ENCODE peak calls at places on chromosomes 5 and 9, in eight cellular contexts. M is foreskin fibroblast, I is brain microvascular endothelial cell, H is lower leg skin, L is tibial nerve, F is NB4, Y is dorsolateral prefrontal cortex, T is adipocyte. N is an unnamed sample.

GRCh38 chr5:181043285-181044092 is 3.4 kb downstream of the BTNL9 start:
- DNase-seq in M (no peak), I (no peak), H (peak), L (no peak), F (no peak), Y (no peak), T (no peak), N (no peak)

GRCh38 chr5:173670130-173670591 is 53.7 kb upstream of the BOD1 start:
- DNase-seq in M (peak), I (no peak), H (no peak), L (no peak), F (no peak), Y (no peak), T (peak), N (peak)

GRCh38 chr5:133227082-133227481 is 175.3 kb downstream of the HSPA4 start:
- DNase-seq in M (no peak), I (no peak), H (no peak), L (no peak), F (no peak), Y (no peak), T (no peak), N (no peak)

GRCh38 chr5:43638556-43638955 is 35.6 kb downstream of the NNT start:
- DNase-seq in M (no peak), I (no peak), H (no peak), L (no peak), F (no peak), Y (no peak), T (peak), N (no peak)

GRCh38 chr9:6715755-6716643 is 41.8 kb upstream of the KDM4C start:
- DNase-seq in M (peak), I (peak), H (peak), L (no peak), F (peak), Y (peak), T (no peak), N (peak)

GRCh38 chr9:99184073-99184426 is 37.7 kb downstream of the ALG2 start:
- DNase-seq in M (no peak), I (no peak), H (no peak), L (peak), F (no peak), Y (no peak), T (no peak), N (no peak)

GRCh38 chr5:177275883-177276282 is 27.6 kb downstream of the RAB24 start:
- DNase-seq in M (no peak), I (no peak), H (no peak), L (no peak), F (no peak), Y (no peak), T (no peak), N (no peak)

GRCh38 chr9:119044801-119045200 is 324.4 kb downstream of the BRINP1 start:
- DNase-seq in M (peak), I (no peak), H (no peak), L (no peak), F (no peak), Y (no peak), T (peak), N (no peak)

GRCh38 chr9:121085661-121086060 is 10.9 kb downstream of the CNTRL start:
- DNase-seq in M (peak), I (no peak), H (no peak), L (no peak), F (no peak), Y (no peak), T (no peak), N (no peak)

GRCh38 chr5:170300361-170301013 is 2.9 kb upstream of the LCP2 start:
- DNase-seq in M (no peak), I (no peak), H (peak), L (no peak), F (peak), Y (no peak), T (no peak), N (no peak)

GRCh38 chr5:93349613-93350012 is 231.4 kb downstream of the NR2F1-AS1 start:
- DNase-seq in M (peak), I (peak), H (no peak), L (no peak), F (no peak), Y (no peak), T (peak), N (no peak)

GRCh38 chr5:73306741-73307275 is 133.8 kb downstream of the TMEM174 start:
- DNase-seq in M (no peak), I (no peak), H (no peak), L (no peak), F (peak), Y (no peak), T (no peak), N (no peak)

GRCh38 chr5:59091965-59092364 is 509.1 kb downstream of the RAB3C start:
- DNase-seq in M (no peak), I (no peak), H (no peak), L (no peak), F (no peak), Y (no peak), T (peak), N (no peak)
- H3K4me3 ChIP-seq in M (no peak), I (no peak), H (no peak), L (no peak), F (no peak), Y (no peak), T (no peak), N (no peak)

GRCh38 chr5:171419663-171420428 is 399 bp downstream of the FGF18 start:
- DNase-seq in M (peak), I (no peak), H (peak), L (no peak), F (no peak), Y (peak), T (peak), N (no peak)
- H3K4me3 ChIP-seq in M (peak), I (peak), H (no peak), L (peak), F (no peak), Y (peak), T (peak), N (peak)

DNA sequence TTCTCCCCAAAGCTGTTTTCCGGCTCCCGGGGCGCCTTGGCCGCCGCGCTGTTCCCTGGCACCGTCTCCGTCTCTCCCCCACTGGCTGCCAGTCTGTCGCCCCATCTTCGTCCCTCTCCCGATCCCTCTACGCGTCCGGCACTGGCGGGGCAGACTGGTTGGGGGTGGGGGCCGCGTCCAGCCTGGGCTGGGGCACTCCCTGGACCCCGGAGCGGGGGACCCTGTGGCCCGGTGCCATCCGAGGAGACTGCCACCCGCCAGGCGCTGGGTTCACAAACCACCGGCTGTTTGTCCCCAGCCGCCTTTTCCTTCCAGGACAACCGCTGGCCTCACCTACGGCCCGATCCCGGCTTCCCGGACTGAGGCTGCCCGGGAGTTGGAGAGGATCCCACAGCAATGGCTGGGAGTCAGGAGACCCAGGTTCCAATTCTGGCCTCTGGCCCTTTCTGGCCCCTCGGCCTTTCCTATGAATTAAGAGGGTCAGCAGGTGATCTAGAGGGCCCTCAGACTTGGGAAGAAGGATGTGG is 1.0 kb upstream of the FIBCD1 start:
- DNase-seq in M (no peak), I (no peak), H (no peak), L (no peak), F (no peak), Y (no peak), T (no peak), N (no peak)
- H3K4me3 ChIP-seq in M (no peak), I (no peak), H (no peak), L (no peak), F (no peak), Y (no peak), T (no peak), N (peak)

DNA sequence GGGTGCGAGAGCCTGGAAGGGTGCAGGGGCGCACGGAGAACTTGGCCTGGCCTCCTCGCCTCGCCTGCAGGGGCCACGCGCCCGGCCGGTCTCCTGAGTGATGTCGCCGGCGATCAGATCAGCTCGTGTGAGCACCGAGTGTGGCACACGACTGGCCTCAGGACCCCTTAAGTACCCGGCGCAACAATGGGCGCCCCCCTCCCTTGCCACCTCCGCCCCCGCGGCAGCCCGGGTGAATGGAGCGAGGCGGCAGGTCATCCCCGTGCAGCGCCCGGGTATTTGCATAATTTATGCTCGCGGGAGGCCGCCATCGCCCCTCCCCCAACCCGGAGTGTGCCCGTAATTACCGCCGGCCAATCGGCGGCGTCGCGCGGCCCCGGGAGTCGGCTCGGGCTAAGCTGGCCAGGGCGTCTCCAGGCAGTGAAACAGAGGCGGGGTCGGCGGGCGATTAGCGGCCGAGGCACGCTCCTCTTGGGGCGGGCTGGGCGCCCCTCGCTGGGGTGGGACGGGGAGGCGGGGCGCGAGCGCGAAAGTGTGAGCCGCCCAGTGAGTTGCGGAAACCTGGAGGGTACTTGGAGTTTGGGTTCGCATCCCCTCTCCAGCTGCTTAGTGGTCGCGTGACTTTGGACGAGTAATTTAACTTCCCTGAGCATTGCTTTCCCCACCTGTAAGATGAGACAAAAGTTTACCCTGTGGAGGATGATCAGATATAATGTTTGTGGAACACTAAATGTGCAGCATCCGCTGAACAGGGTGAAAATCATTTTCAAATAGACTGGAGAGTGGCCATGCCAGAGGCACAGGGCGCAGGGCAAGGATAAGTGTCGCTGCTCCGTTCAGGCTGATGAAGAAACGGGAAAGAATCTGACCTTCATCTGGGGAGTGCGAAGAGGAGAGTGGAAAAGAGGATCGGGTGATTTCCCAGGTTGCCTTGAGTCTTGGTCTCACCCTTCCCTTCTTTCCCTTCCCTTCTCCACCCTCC is at the start of gene NEUROG1:
- DNase-seq in M (no peak), I (no peak), H (peak), L (no peak), F (no peak), Y (no peak), T (no peak), N (peak)
- H3K4me3 ChIP-seq in M (no peak), I (no peak), H (no peak), L (no peak), F (no peak), Y (no peak), T (no peak), N (peak)

GRCh38 chr5:66142417-66142816 is 1.7 kb upstream of the SREK1 start:
- DNase-seq in M (no peak), I (no peak), H (no peak), L (no peak), F (no peak), Y (no peak), T (no peak), N (no peak)

GRCh38 chr5:66145737-66146136 is 1.6 kb downstream of the SREK1 start:
- DNase-seq in M (no peak), I (no peak), H (no peak), L (no peak), F (no peak), Y (no peak), T (no peak), N (no peak)

GRCh38 chr5:66144074-66144798 is at the start of gene SREK1:
- DNase-seq in M (peak), I (peak), H (peak), L (peak), F (peak), Y (peak), T (peak), N (peak)

GRCh38 chr5:66143473-66144073 is 527 bp upstream of the SREK1 start:
- DNase-seq in M (no peak), I (no peak), H (no peak), L (peak), F (peak), Y (no peak), T (peak), N (no peak)

GRCh38 chr5:66144799-66145390 is 795 bp downstream of the SREK1 start:
- DNase-seq in M (no peak), I (no peak), H (peak), L (no peak), F (peak), Y (peak), T (peak), N (no peak)
- H3K4me3 ChIP-seq in M (peak), I (peak), H (peak), L (peak), F (peak), Y (peak), T (peak), N (peak)

DNA sequence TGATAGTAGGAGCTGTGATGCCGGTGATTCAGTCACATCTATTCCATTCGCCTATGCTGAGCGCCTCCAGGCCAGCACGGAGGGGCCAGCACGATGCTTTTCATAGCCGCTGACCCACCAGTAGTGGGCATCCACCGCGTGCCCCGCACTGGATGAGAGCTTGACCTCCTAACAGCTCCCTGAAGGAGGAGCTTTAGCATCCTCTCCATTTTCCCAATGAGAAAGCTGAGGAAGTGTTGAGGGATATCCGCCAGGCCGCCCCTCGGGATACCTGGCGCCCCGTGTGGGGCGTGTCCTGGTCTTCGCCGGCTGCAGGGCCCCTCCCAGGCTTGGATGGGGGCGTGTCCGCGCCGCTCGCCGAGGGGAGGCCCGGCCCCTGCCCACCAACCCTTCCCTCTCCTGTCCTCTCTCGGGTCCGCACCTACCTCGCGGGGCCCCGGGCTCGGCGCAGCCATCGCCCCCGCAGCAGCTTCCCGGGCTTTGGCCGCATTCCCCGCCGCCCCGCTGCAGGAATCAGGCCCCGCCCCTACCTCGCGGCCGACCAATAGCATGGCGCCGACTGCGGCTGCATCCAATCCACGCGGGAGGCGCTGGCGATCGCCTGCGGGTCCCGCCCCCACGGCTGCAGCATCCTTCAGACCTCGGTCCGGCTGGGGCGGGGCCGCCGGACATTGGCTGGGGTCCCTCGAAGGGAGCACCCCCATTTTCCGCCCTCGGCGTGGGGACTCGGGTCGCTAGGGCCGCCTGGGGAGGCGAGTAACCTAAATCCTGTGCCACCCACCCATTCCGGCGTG is at the start of gene PIP5KL1:
- DNase-seq in M (peak), I (peak), H (peak), L (peak), F (no peak), Y (peak), T (peak), N (peak)
- H3K4me3 ChIP-seq in M (peak), I (peak), H (peak), L (peak), F (no peak), Y (peak), T (peak), N (peak)

GRCh38 chr5:172643392-172643871 is 2.4 kb downstream of the NEURL1B start:
- DNase-seq in M (no peak), I (no peak), H (no peak), L (no peak), F (no peak), Y (peak), T (no peak), N (no peak)

GRCh38 chr5:172644229-172644628 is 3.2 kb downstream of the NEURL1B start:
- DNase-seq in M (no peak), I (no peak), H (no peak), L (no peak), F (no peak), Y (no peak), T (no peak), N (no peak)

GRCh38 chr5:172642511-172642910 is 1.4 kb downstream of the NEURL1B start:
- DNase-seq in M (peak), I (no peak), H (no peak), L (no peak), F (no peak), Y (no peak), T (no peak), N (no peak)

GRCh38 chr5:172642046-172642409 is 965 bp downstream of the NEURL1B start:
- DNase-seq in M (peak), I (no peak), H (no peak), L (no peak), F (no peak), Y (no peak), T (no peak), N (no peak)

DNA sequence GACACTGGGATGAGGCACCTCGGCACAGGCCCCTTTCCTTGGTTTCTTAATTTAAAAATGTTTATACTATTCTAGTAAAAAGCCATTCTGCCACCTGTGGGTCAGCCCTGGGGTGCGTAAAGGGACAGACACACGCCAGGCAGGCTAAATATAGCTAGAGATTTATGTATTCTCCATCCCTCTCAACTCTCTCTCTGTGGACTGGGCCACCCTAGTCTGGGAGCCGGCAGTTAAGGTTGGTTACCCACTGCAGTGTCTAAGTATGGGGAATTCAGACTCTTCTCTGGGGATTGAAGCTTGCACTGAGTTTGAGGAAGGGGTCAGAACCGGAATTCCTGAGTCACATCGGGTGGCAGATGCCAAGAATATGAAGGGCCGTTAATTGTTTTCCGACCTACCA is 1.9 kb downstream of the NEURL1B start:
- DNase-seq in M (no peak), I (no peak), H (no peak), L (no peak), F (no peak), Y (no peak), T (no peak), N (no peak)
- H3K4me3 ChIP-seq in M (no peak), I (no peak), H (no peak), L (peak), F (no peak), Y (peak), T (no peak), N (peak)